ENCODE peak calls at places on chromosomes 2 and 18, in nine cellular contexts. P is activated T-cell treated with anti-CD3 and anti-CD28 coated beads for 48 hours, Y is prostate gland, J is PC-3, X is A673, G is NCI-H1092, A is HTR-8/SVneo, S is iris pigment epithelial cell, E is H9. O is an unnamed sample.

GRCh38 chr2:28717339-28717758 is 34.3 kb upstream of the PPP1CB start:
- DNase-seq in Y (no peak), X (peak; percentile 93), S (peak; percentile 84), P (no peak), J (peak; percentile 77), E (no peak), G (no peak), A (peak; percentile 75), O (no peak)

GRCh38 chr18:28175930-28176673 is 828 bp downstream of the CDH2 start:
- DNase-seq in E (peak; percentile 43), X (peak; percentile 35), J (peak; percentile 43), A (peak; percentile 14), Y (no peak), G (peak; percentile 51), S (peak; percentile 38), P (no peak), O (no peak)

GRCh38 chr2:147408357-147408756 is 436.5 kb upstream of the ACVR2A start:
- DNase-seq in E (no peak), Y (no peak), S (no peak), X (no peak), J (no peak), P (no peak), G (no peak), A (no peak), O (no peak)

GRCh38 chr2:36568533-36569246 is 29.3 kb downstream of the FEZ2 start:
- DNase-seq in S (peak; percentile 69), X (peak; percentile 56), A (peak; percentile 48), P (no peak), E (no peak), Y (no peak), J (peak; percentile 94), G (no peak), O (no peak)

GRCh38 chr2:7915302-7916200 is 766.3 kb upstream of the ID2 start:
- DNase-seq in Y (no peak), S (no peak), X (no peak), J (no peak), G (no peak), P (no peak), E (no peak), A (no peak), O (no peak)

GRCh38 chr2:74552914-74553811 is 579 bp downstream of the LOXL3 start:
- DNase-seq in E (peak; percentile 65), A (no peak), Y (no peak), S (no peak), G (no peak), X (no peak), P (no peak), J (no peak), O (peak; percentile 66)

GRCh38 chr2:156841321-156841720 is 405.1 kb downstream of the GPD2 start:
- DNase-seq in J (no peak), S (no peak), A (no peak), E (no peak), Y (no peak), X (no peak), P (no peak), G (no peak), O (no peak)

GRCh38 chr2:44342854-44343253 is 18.4 kb downstream of the PREPL start:
- DNase-seq in X (peak; percentile 14), Y (no peak), P (no peak), A (no peak), J (peak; percentile 55), E (no peak), S (peak; percentile 21), G (no peak), O (no peak)

GRCh38 chr2:67996772-67997527 is 65.9 kb downstream of the C1D start:
- DNase-seq in Y (no peak), E (no peak), J (peak; percentile 4), X (no peak), P (no peak), S (no peak), G (no peak), A (no peak), O (no peak)

GRCh38 chr2:132669854-132670103 is 226 bp downstream of the LYPD1 start:
- DNase-seq in Y (no peak), S (peak; percentile 12), J (peak; percentile 45), E (no peak), G (peak; percentile 13), A (peak; percentile 19), P (no peak), X (no peak), O (no peak)

GRCh38 chr2:176002684-176003225 is 688 bp upstream of the LNPK start:
- DNase-seq in A (peak; percentile 12), J (peak; percentile 22), E (no peak), X (no peak), P (no peak), Y (peak; percentile 20), G (peak; percentile 41), S (peak; percentile 27), O (no peak)

GRCh38 chr2:7118606-7119503 is 201.6 kb downstream of the RNF144A start:
- DNase-seq in Y (no peak), E (no peak), G (no peak), J (peak; percentile 61), P (no peak), A (peak; percentile 10), X (peak; percentile 83), S (peak; percentile 40), O (no peak)

GRCh38 chr2:29920631-29921559 is 491 bp downstream of the ALK start:
- DNase-seq in S (peak; percentile 40), A (peak; percentile 20), E (peak; percentile 43), P (peak; percentile 4), G (no peak), X (peak; percentile 62), J (peak; percentile 35), Y (no peak), O (no peak)

GRCh38 chr2:219308142-219309093 is 783 bp downstream of the PTPRN start:
- DNase-seq in Y (no peak), P (peak; percentile 59), X (peak; percentile 78), G (no peak), A (peak; percentile 76), J (peak; percentile 91), E (peak; percentile 85), S (peak; percentile 52), O (peak; percentile 85)

GRCh38 chr2:46983065-46983801 is 67.6 kb upstream of the MCFD2 start:
- DNase-seq in E (no peak), J (peak; percentile 55), X (no peak), P (no peak), Y (no peak), S (peak; percentile 77), A (no peak), G (no peak), O (no peak)

GRCh38 chr18:9690418-9691178 is 17.5 kb upstream of the RAB31 start:
- DNase-seq in P (no peak), X (no peak), G (no peak), E (no peak), J (no peak), A (no peak), Y (no peak), S (no peak), O (no peak)

GRCh38 chr2:37916512-37917082 is 8.5 kb upstream of the RMDN2 start:
- DNase-seq in P (no peak), G (no peak), E (no peak), A (no peak), X (no peak), S (peak; percentile 95), Y (peak; percentile 78), J (peak; percentile 90), O (no peak)

GRCh38 chr2:166127217-166128155 is at the start of gene SCN1A:
- DNase-seq in E (no peak), S (peak; percentile 43), G (peak; percentile 9), A (peak; percentile 10), X (peak; percentile 68), J (peak; percentile 81), Y (no peak), P (no peak), O (no peak)

GRCh38 chr2:238864207-238865014 is 16.5 kb downstream of the TWIST2 start:
- DNase-seq in S (peak; percentile 99), A (peak; percentile 97), J (peak; percentile 96), G (peak; percentile 39), P (peak; percentile 53), X (peak; percentile 39), Y (peak; percentile 87), E (peak; percentile 88), O (no peak)

GRCh38 chr2:151032741-151033152 is 228.9 kb downstream of the RBM43 start:
- DNase-seq in Y (no peak), S (peak; percentile 88), G (no peak), J (peak; percentile 84), P (no peak), X (no peak), E (no peak), A (no peak), O (no peak)

O was measured in activated effector memory CD4-positive, alpha-beta T cell treated with anti-CD3 and anti-CD28 coated beads, Interleukin-2, amount 50 U/mL, for 16 hours.